ENCODE peak calls at places on chromosomes 12 and 14, in four cellular contexts. G is K562, K is SK-N-SH, T is T47D. N is an unnamed sample.

GRCh38 chr14:102633906-102634595 is 41.6 kb downstream of the RCOR1 start:
- DNase-seq in G (no peak), K (no peak), T (no peak), N (no peak)

GRCh38 chr14:102693006-102693755 is 84.1 kb upstream of the TRAF3 start:
- DNase-seq in G (no peak), K (no peak), T (no peak), N (peak; percentile 61)

GRCh38 chr12:6310771-6311610 is 509 bp downstream of the PLEKHG6 start:
- DNase-seq in G (peak; percentile 66), K (no peak), T (no peak), N (no peak)

GRCh38 chr14:86938356-86938755 is 1054.6 kb downstream of the GALC start:
- DNase-seq in G (no peak), K (no peak), T (no peak), N (no peak)

GRCh38 chr14:78606111-78606510 is 435.9 kb downstream of the NRXN3 start:
- DNase-seq in G (no peak), K (no peak), T (no peak), N (no peak)

GRCh38 chr12:91361864-91362263 is 179.2 kb upstream of the DCN start:
- DNase-seq in G (peak; percentile 29), K (no peak), T (no peak), N (peak; percentile 24)

GRCh38 chr14:34665785-34666425 is 36.0 kb upstream of the SNX6 start:
- DNase-seq in G (no peak), K (no peak), T (no peak), N (no peak)

GRCh38 chr14:20774258-20774657 is 6.1 kb downstream of the EDDM3B start:
- DNase-seq in G (no peak), K (no peak), T (no peak), N (no peak)

GRCh38 chr14:23095196-23096108 is at the start of gene C14orf119:
- DNase-seq in G (peak; percentile 88), K (peak; percentile 97), T (peak; percentile 95), N (peak; percentile 100)

GRCh38 chr12:62934799-62935674 is at the start of gene PPM1H:
- DNase-seq in G (peak; percentile 91), K (peak; percentile 83), T (peak; percentile 90), N (peak; percentile 86)

GRCh38 chr14:103091041-103091882 is 3.3 kb upstream of the EXOC3L4 start:
- DNase-seq in G (peak; percentile 94), K (peak; percentile 94), T (peak; percentile 73), N (no peak)

GRCh38 chr14:93114713-93115068 is 1.0 kb downstream of the ITPK1 start:
- DNase-seq in G (no peak), K (no peak), T (no peak), N (no peak)

GRCh38 chr14:37223947-37224474 is 26.3 kb downstream of the MIPOL1 start:
- DNase-seq in G (no peak), K (no peak), T (no peak), N (no peak)

GRCh38 chr14:58362798-58363412 is 32.8 kb upstream of the TOMM20L start:
- DNase-seq in G (peak; percentile 11), K (peak; percentile 31), T (peak; percentile 33), N (peak; percentile 41)

GRCh38 chr12:20631711-20632110 is 63.4 kb upstream of the SLCO1C1 start:
- DNase-seq in G (no peak), K (no peak), T (no peak), N (no peak)

GRCh38 chr14:69535230-69535848 is 39.3 kb downstream of the CCDC177 start:
- DNase-seq in G (peak; percentile 34), K (peak; percentile 84), T (peak; percentile 72), N (peak; percentile 37)

GRCh38 chr12:67268335-67268895 is 743 bp upstream of the CAND1 start:
- DNase-seq in G (peak; percentile 93), K (peak; percentile 86), T (peak; percentile 96), N (peak; percentile 98)

GRCh38 chr12:105352049-105352448 is 21.6 kb downstream of the C12orf75 start:
- DNase-seq in G (no peak), K (no peak), T (no peak), N (no peak)

GRCh38 chr12:105348142-105348541 is 17.7 kb downstream of the C12orf75 start:
- DNase-seq in G (no peak), K (no peak), T (no peak), N (no peak)

GRCh38 chr12:105352940-105353635 is 22.6 kb downstream of the C12orf75 start:
- DNase-seq in G (peak; percentile 64), K (no peak), T (no peak), N (no peak)

GRCh38 chr12:105348561-105348960 is 18.1 kb downstream of the C12orf75 start:
- DNase-seq in G (no peak), K (no peak), T (no peak), N (no peak)

GRCh38 chr12:105351523-105351922 is 21.0 kb downstream of the C12orf75 start:
- DNase-seq in G (no peak), K (no peak), T (no peak), N (no peak)
- TF ChIP-seq JUND in G (no peak), K (no peak), T (no peak), N (no peak)

DNA sequence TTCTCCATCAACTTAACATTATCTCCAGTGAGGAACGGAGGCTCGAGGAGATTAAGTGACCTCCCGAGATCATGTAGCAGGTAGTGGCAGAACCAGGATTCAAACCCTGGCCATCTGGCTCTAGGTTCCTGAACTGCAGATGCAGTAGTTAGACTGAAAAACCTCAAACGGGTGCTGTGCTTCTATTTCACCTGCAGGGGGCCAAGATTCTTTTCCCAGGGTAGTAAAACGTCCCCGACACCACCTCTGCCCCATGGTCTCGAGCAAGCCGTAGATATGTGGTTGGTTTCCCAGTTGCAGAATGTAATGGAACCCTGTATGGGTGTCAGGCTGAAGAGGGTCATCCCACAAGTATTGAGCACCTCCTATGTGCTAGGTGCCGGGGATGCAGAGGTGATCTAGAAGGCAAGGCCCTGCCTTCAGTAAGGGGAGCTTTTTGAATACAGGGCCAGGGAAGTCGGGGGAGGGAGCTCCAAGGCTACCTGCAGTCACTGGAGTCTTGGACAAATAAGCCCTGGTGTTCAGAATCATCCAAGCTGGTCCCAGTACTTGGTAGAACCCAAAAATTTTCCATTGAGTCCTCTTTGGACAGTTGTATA is 197.1 kb downstream of the CHST11 start:
- DNase-seq in G (peak; percentile 64), K (no peak), T (no peak), N (peak; percentile 13)
- TF ChIP-seq JUND in G (no peak), K (no peak), T (no peak), N (no peak)

DNA sequence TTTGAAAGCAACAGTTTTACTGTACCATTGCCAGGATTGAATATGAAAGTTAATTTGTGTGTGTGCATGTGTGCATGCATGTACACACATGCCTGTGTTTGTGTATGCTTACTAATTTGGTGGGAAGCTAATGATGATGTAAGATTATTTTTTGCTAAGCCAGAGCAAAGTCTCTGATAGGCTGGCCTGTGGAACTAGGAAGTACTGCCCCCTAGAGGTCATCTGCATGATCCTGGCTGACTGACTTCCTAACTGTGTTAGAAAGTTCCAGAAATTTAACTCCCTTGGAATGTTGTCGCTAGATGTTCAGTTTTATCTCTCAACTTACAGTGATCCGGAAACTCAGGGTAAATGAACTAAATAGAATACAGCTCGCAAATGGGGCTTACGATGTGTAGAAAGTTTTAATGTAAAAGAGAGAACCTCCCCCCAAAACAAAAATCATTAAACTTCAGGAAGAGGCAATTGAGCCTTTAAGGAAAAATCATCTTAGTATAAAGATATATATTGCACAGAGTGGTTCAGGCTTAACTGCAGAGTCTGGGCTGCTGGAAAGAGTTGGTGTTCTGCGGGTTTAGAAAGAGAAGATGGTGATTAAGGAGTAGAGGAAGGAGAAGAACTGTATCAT is 34.3 kb upstream of the SLC38A1 start:
- DNase-seq in G (peak; percentile 74), K (peak; percentile 54), T (peak; percentile 18), N (peak; percentile 27)
- TF ChIP-seq JUND in G (no peak), K (no peak), T (no peak), N (no peak)

GRCh38 chr12:65533177-65533883 is 254.8 kb downstream of the MSRB3 start:
- DNase-seq in G (no peak), K (no peak), T (no peak), N (no peak)
- TF ChIP-seq JUND in G (no peak), K (no peak), T (no peak), N (no peak)